ENCODE peak calls at places on chromosomes 5 and 9, in four cellular contexts. One of them, this sample, is unnamed.

GRCh38 chr9:129273136-129273895 is 95.3 kb upstream of the IER5L start:
- DNase-seq in mammary epithelial cell: no peak
- DNase-seq in CD4-positive, alpha-beta T cell: no peak
- DNase-seq in adrenal gland: no peak
- DNase-seq in this sample: no peak

GRCh38 chr9:37329576-37329975 is 92.9 kb upstream of the GRHPR start:
- DNase-seq in mammary epithelial cell: peak
- DNase-seq in CD4-positive, alpha-beta T cell: no peak
- DNase-seq in adrenal gland: no peak
- DNase-seq in this sample: no peak

GRCh38 chr5:175741556-175741955 is 83.7 kb downstream of the HRH2 start:
- DNase-seq in mammary epithelial cell: no peak
- DNase-seq in CD4-positive, alpha-beta T cell: no peak
- DNase-seq in adrenal gland: peak
- DNase-seq in this sample: peak

GRCh38 chr9:27086818-27087680 is 22.0 kb upstream of the TEK start:
- DNase-seq in mammary epithelial cell: no peak
- DNase-seq in CD4-positive, alpha-beta T cell: no peak
- DNase-seq in adrenal gland: no peak
- DNase-seq in this sample: peak

GRCh38 chr9:77752566-77752965 is 104.4 kb upstream of the GNA14 start:
- DNase-seq in mammary epithelial cell: no peak
- DNase-seq in CD4-positive, alpha-beta T cell: no peak
- DNase-seq in adrenal gland: no peak
- DNase-seq in this sample: no peak

GRCh38 chr9:14320272-14321245 is 6.6 kb upstream of the NFIB start:
- DNase-seq in mammary epithelial cell: peak
- DNase-seq in CD4-positive, alpha-beta T cell: no peak
- DNase-seq in adrenal gland: no peak
- DNase-seq in this sample: no peak

GRCh38 chr5:102747386-102748166 is 7.5 kb upstream of the PAM start:
- DNase-seq in mammary epithelial cell: no peak
- DNase-seq in CD4-positive, alpha-beta T cell: no peak
- DNase-seq in adrenal gland: no peak
- DNase-seq in this sample: no peak

GRCh38 chr5:165527577-165527976 is 2022.2 kb downstream of the MAT2B start:
- DNase-seq in mammary epithelial cell: no peak
- DNase-seq in CD4-positive, alpha-beta T cell: no peak
- DNase-seq in adrenal gland: no peak
- DNase-seq in this sample: no peak

GRCh38 chr5:72596956-72597355 is 89.7 kb upstream of the ZNF366 start:
- DNase-seq in mammary epithelial cell: no peak
- DNase-seq in CD4-positive, alpha-beta T cell: no peak
- DNase-seq in adrenal gland: no peak
- DNase-seq in this sample: no peak

GRCh38 chr5:95178046-95178651 is 106.7 kb downstream of the MCTP1 start:
- DNase-seq in mammary epithelial cell: no peak
- DNase-seq in CD4-positive, alpha-beta T cell: no peak
- DNase-seq in adrenal gland: no peak
- DNase-seq in this sample: peak

GRCh38 chr9:86175743-86176456 is 76.5 kb upstream of the GOLM1 start:
- DNase-seq in mammary epithelial cell: no peak
- DNase-seq in CD4-positive, alpha-beta T cell: no peak
- DNase-seq in adrenal gland: no peak
- DNase-seq in this sample: no peak

GRCh38 chr5:125059255-125060050 is 313.0 kb upstream of the ZNF608 start:
- DNase-seq in mammary epithelial cell: no peak
- DNase-seq in CD4-positive, alpha-beta T cell: no peak
- DNase-seq in adrenal gland: no peak
- DNase-seq in this sample: peak

GRCh38 chr9:123922911-123923310 is 7.0 kb downstream of the DENND1A start:
- DNase-seq in mammary epithelial cell: no peak
- DNase-seq in CD4-positive, alpha-beta T cell: no peak
- DNase-seq in adrenal gland: no peak
- DNase-seq in this sample: no peak

GRCh38 chr5:37774912-37775483 is 64.8 kb downstream of the GDNF start:
- DNase-seq in mammary epithelial cell: peak
- DNase-seq in CD4-positive, alpha-beta T cell: no peak
- DNase-seq in adrenal gland: no peak
- DNase-seq in this sample: no peak

GRCh38 chr9:35716236-35716635 is 15.8 kb downstream of the TLN1 start:
- DNase-seq in mammary epithelial cell: no peak
- DNase-seq in CD4-positive, alpha-beta T cell: no peak
- DNase-seq in adrenal gland: no peak
- DNase-seq in this sample: no peak

GRCh38 chr9:35714123-35714522 is 17.9 kb downstream of the TLN1 start:
- DNase-seq in mammary epithelial cell: no peak
- DNase-seq in CD4-positive, alpha-beta T cell: no peak
- DNase-seq in adrenal gland: no peak
- DNase-seq in this sample: no peak

GRCh38 chr9:35713578-35713977 is 18.4 kb downstream of the TLN1 start:
- DNase-seq in mammary epithelial cell: no peak
- DNase-seq in CD4-positive, alpha-beta T cell: no peak
- DNase-seq in adrenal gland: no peak
- DNase-seq in this sample: no peak

GRCh38 chr9:35712762-35713400 is 19.1 kb downstream of the TLN1 start:
- DNase-seq in mammary epithelial cell: no peak
- DNase-seq in CD4-positive, alpha-beta T cell: no peak
- DNase-seq in adrenal gland: no peak
- DNase-seq in this sample: no peak

DNA sequence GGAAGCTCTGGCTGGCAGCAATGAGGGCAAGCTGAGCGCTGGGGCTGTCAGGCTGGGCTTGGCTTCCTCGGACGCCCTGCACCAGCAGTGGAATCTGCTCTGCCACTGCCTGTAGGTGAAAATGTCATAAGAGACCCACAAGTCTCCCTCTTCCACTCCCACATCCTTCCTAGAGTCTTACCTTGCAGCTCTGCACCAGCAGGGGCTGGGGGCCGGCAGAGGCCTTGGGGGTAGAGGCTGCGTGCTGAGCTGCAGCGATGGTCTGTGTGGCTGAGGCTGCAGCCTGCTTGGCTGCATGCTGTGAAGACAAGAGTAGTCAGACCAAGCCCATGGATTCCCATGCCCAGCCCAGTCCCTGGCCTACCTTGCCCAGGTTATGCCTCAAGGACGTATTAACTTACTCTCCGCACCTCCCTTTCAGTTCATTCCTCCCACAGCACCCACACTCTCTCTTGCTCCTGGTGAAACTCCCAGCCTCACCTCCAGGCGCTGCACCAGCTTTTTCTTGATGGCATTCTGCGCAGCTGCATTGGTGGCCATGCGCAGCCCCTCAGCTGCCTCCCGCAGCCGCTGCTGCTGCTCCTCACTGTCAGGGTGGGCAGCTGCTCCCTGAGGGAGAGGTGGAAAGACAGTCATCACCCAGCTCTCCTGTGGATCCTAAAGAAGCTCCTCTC is 17.3 kb downstream of the TLN1 start:
- DNase-seq in mammary epithelial cell: no peak
- DNase-seq in CD4-positive, alpha-beta T cell: no peak
- DNase-seq in adrenal gland: no peak
- DNase-seq in this sample: no peak
- H3K27ac ChIP-seq in mammary epithelial cell: no peak
- H3K27ac ChIP-seq in CD4-positive, alpha-beta T cell: no peak
- H3K27ac ChIP-seq in adrenal gland: no peak
- H3K27ac ChIP-seq in this sample: no peak

GRCh38 chr5:172006378-172007152 is at the start of gene FBXW11:
- DNase-seq in mammary epithelial cell: peak
- DNase-seq in CD4-positive, alpha-beta T cell: peak
- DNase-seq in adrenal gland: peak
- DNase-seq in this sample: peak

GRCh38 chr5:172004824-172005237 is 1.6 kb downstream of the FBXW11 start:
- DNase-seq in mammary epithelial cell: no peak
- DNase-seq in CD4-positive, alpha-beta T cell: no peak
- DNase-seq in adrenal gland: no peak
- DNase-seq in this sample: no peak

GRCh38 chr5:172007153-172007794 is 836 bp upstream of the FBXW11 start:
- DNase-seq in mammary epithelial cell: no peak
- DNase-seq in CD4-positive, alpha-beta T cell: no peak
- DNase-seq in adrenal gland: no peak
- DNase-seq in this sample: no peak

GRCh38 chr5:172007795-172008465 is 1.5 kb upstream of the FBXW11 start:
- DNase-seq in mammary epithelial cell: peak
- DNase-seq in CD4-positive, alpha-beta T cell: no peak
- DNase-seq in adrenal gland: peak
- DNase-seq in this sample: no peak

DNA sequence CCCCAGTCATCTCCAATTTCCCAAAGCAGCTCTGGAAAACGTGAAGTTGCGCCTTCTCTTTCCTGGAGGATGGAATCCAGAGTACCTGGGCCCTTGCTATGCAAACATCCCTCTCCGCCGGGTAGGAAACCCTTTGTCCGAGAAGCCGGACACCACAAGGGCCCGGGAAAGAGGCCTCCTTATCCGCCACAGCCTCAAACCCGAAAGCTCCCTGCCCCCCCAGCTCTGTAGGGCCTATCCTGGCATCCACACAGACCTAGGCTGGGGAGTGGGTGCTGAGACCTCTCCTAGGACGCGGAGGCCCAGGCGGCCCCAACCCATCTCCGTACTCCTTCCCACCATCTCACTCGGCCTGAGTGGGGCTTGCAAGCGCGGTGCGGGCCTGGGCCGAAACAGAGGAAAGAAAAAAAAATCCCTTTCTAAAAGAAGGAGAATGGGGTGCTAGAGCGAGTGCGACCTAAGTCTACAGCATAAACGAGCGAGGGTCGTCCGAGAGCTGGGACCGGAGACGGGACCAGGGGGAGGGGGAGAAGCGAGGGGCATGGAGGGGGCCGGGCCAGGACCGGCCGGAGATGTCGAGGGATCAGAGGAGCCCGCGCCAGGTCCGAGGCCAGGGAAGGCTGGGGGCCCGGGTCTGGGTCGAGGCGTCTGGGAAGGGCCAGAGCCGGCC is 595 bp downstream of the FBXW11 start:
- DNase-seq in mammary epithelial cell: peak
- DNase-seq in CD4-positive, alpha-beta T cell: peak
- DNase-seq in adrenal gland: peak
- DNase-seq in this sample: peak
- TF ChIP-seq CTCF in mammary epithelial cell: no peak
- TF ChIP-seq CTCF in CD4-positive, alpha-beta T cell: no peak
- TF ChIP-seq CTCF in adrenal gland: no peak
- TF ChIP-seq CTCF in this sample: no peak

GRCh38 chr5:53302524-53302923 is 177.9 kb upstream of the FST start:
- DNase-seq in mammary epithelial cell: no peak
- DNase-seq in CD4-positive, alpha-beta T cell: no peak
- DNase-seq in adrenal gland: no peak
- DNase-seq in this sample: no peak

GRCh38 chr5:53298841-53299240 is 181.6 kb upstream of the FST start:
- DNase-seq in mammary epithelial cell: peak
- DNase-seq in CD4-positive, alpha-beta T cell: no peak
- DNase-seq in adrenal gland: no peak
- DNase-seq in this sample: no peak

DNA sequence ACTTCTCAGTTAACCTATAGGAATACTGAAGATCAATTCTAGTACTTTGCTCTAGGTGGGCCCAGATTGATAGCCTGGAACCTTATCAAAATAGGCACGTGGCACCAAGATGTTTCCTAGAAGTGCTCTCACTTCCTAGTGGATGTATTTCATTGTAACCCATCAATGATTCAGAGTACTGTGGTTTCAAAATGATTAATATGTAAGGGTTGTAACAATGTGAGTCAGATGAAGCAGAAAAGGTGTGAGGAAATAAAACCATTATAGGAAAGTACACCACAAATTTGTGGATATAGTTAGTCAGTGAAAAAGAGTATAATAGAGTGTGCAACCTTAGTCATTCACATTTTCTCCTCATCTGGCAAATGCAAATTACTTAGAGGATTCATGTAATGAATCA is 177.3 kb upstream of the FST start:
- DNase-seq in mammary epithelial cell: peak
- DNase-seq in CD4-positive, alpha-beta T cell: no peak
- DNase-seq in adrenal gland: no peak
- DNase-seq in this sample: no peak
- H3K27ac ChIP-seq in mammary epithelial cell: peak
- H3K27ac ChIP-seq in CD4-positive, alpha-beta T cell: no peak
- H3K27ac ChIP-seq in adrenal gland: no peak
- H3K27ac ChIP-seq in this sample: no peak

DNA sequence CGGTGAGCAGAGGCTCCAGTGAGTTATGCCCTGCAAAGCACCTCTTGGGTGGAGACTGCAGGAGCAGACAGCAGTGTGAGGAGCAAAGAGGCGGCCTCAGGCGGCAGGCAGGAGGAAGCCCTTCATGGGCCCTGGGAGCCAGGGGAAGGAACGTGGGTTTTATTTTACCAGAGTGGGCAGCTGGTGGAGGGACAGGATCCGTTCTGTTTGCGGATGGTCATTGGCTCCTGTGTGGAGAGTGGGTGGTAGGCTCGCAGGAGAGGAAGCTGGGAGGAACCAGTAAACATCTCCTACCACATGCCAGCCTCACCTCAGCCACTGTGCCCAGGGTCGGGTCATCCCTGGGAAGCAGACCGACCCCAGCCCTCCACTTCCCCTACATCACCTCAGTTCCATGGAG is 24.4 kb downstream of the HNRNPH1 start:
- DNase-seq in mammary epithelial cell: no peak
- DNase-seq in CD4-positive, alpha-beta T cell: no peak
- DNase-seq in adrenal gland: no peak
- DNase-seq in this sample: no peak
- TF ChIP-seq CTCF in mammary epithelial cell: no peak
- TF ChIP-seq CTCF in CD4-positive, alpha-beta T cell: no peak
- TF ChIP-seq CTCF in adrenal gland: no peak
- TF ChIP-seq CTCF in this sample: no peak

This sample was measured in hepatocyte.